ENCODE peak calls at places on chromosomes 1 and 21, in seven cellular contexts. N, Q, B, Y, G, A and S are unnamed samples.

GRCh38 chr21:42939581-42940413 is 14.4 kb upstream of the ERVH48-1 start:
- DNase-seq in N (no peak), Q (no peak), B (peak; percentile 92), Y (no peak), G (peak; percentile 61), A (peak; percentile 55), S (peak; percentile 92)

GRCh38 chr1:151513626-151514101 is 2.5 kb downstream of the CGN start:
- DNase-seq in N (no peak), Q (no peak), B (no peak), Y (no peak), G (peak; percentile 59), A (peak; percentile 7), S (no peak)

GRCh38 chr1:47225430-47226100 is 6.5 kb downstream of the TAL1 start:
- DNase-seq in N (peak; percentile 44), Q (no peak), B (no peak), Y (peak; percentile 65), G (no peak), A (no peak), S (no peak)

GRCh38 chr1:84152649-84153056 is 8.6 kb downstream of the PRKACB start:
- DNase-seq in N (no peak), Q (no peak), B (no peak), Y (no peak), G (no peak), A (no peak), S (no peak)

GRCh38 chr1:110310300-110310699 is 28.9 kb upstream of the RBM15 start:
- DNase-seq in N (peak; percentile 27), Q (no peak), B (no peak), Y (no peak), G (no peak), A (no peak), S (no peak)

GRCh38 chr1:6243993-6244392 is at the start of gene HES3:
- DNase-seq in N (no peak), Q (no peak), B (no peak), Y (no peak), G (no peak), A (no peak), S (no peak)

GRCh38 chr1:17581389-17582123 is 42.1 kb downstream of the ARHGEF10L start:
- DNase-seq in N (no peak), Q (no peak), B (no peak), Y (no peak), G (no peak), A (no peak), S (no peak)

GRCh38 chr1:29876902-29877301 is 640.6 kb downstream of the PTPRU start:
- DNase-seq in N (no peak), Q (no peak), B (no peak), Y (no peak), G (peak; percentile 40), A (no peak), S (no peak)

GRCh38 chr1:111332190-111332589 is 41.5 kb downstream of the CHIA start:
- DNase-seq in N (no peak), Q (no peak), B (peak; percentile 16), Y (no peak), G (no peak), A (no peak), S (no peak)

GRCh38 chr1:82491301-82491986 is 690.7 kb downstream of the ADGRL2 start:
- DNase-seq in N (no peak), Q (no peak), B (peak; percentile 4), Y (no peak), G (no peak), A (no peak), S (no peak)

GRCh38 chr21:41824466-41825207 is 54.5 kb downstream of the PRDM15 start:
- DNase-seq in N (no peak), Q (no peak), B (no peak), Y (no peak), G (peak; percentile 41), A (no peak), S (no peak)

GRCh38 chr1:203702130-203702577 is 62.8 kb upstream of the LAX1 start:
- DNase-seq in N (peak; percentile 75), Q (peak; percentile 29), B (peak; percentile 50), Y (peak; percentile 67), G (no peak), A (peak; percentile 25), S (peak; percentile 65)

GRCh38 chr1:30505853-30506784 is 217.3 kb downstream of the MATN1 start:
- DNase-seq in N (no peak), Q (no peak), B (no peak), Y (no peak), G (no peak), A (no peak), S (no peak)

GRCh38 chr1:19028110-19028509 is 71.6 kb upstream of the IFFO2 start:
- DNase-seq in N (peak; percentile 81), Q (no peak), B (no peak), Y (no peak), G (no peak), A (no peak), S (no peak)

GRCh38 chr21:33199516-33200217 is 30.1 kb upstream of the IFNAR2 start:
- DNase-seq in N (peak; percentile 81), Q (peak; percentile 67), B (peak; percentile 94), Y (peak; percentile 87), G (no peak), A (peak; percentile 89), S (peak; percentile 94)

GRCh38 chr21:22474403-22474802 is 1476.2 kb downstream of the NCAM2 start:
- DNase-seq in N (no peak), Q (no peak), B (no peak), Y (no peak), G (no peak), A (no peak), S (no peak)

GRCh38 chr1:47580451-47580980 is 142.7 kb downstream of the FOXD2 start:
- DNase-seq in N (no peak), Q (no peak), B (no peak), Y (no peak), G (peak; percentile 20), A (no peak), S (no peak)

GRCh38 chr1:7670334-7671145 is 100.6 kb upstream of the VAMP3 start:
- DNase-seq in N (peak; percentile 72), Q (no peak), B (no peak), Y (no peak), G (no peak), A (no peak), S (no peak)

GRCh38 chr1:223244366-223245103 is 101.5 kb upstream of the TLR5 start:
- DNase-seq in N (no peak), Q (no peak), B (peak; percentile 62), Y (peak; percentile 20), G (no peak), A (no peak), S (peak; percentile 63)

GRCh38 chr1:187244623-187245022 is 415.9 kb downstream of the PLA2G4A start:
- DNase-seq in N (no peak), Q (no peak), B (peak; percentile 16), Y (no peak), G (peak; percentile 54), A (no peak), S (peak; percentile 21)

GRCh38 chr1:199691540-199691939 is 336.0 kb upstream of the NR5A2 start:
- DNase-seq in N (no peak), Q (no peak), B (peak; percentile 95), Y (no peak), G (no peak), A (peak; percentile 46), S (peak; percentile 82)

GRCh38 chr1:73859227-73859626 is 338.7 kb downstream of the LRRIQ3 start:
- DNase-seq in N (no peak), Q (no peak), B (no peak), Y (no peak), G (no peak), A (no peak), S (no peak)

GRCh38 chr21:35386491-35387079 is 337.5 kb upstream of the RUNX1 start:
- DNase-seq in N (no peak), Q (no peak), B (peak; percentile 25), Y (no peak), G (no peak), A (no peak), S (no peak)